ENCODE peak calls at places on chromosomes 7 and 10, in seven cellular contexts. A is coronary artery; X is B cell; F is astrocyte of the spinal cord; P is choroid plexus epithelial cell; C is CD4-positive, alpha-beta T cell; L is MCF 10A. H is an unnamed sample.

GRCh38 chr10:46234026-46234425 is 52.8 kb upstream of the ANTXRL start:
- DNase-seq in A (peak), X (no peak), F (no peak), L (no peak), P (no peak), C (no peak), H (peak)

GRCh38 chr7:45978731-45979211 is 57.7 kb upstream of the IGFBP3 start:
- DNase-seq in L (peak), P (peak), X (no peak), A (peak), F (no peak), C (no peak), H (no peak)

GRCh38 chr10:112585052-112585451 is 138.0 kb downstream of the VTI1A start:
- DNase-seq in L (peak), C (no peak), F (peak), A (no peak), X (no peak), P (peak), H (no peak)

GRCh38 chr7:7553386-7553785 is 13.3 kb upstream of the MIOS start:
- DNase-seq in X (no peak), P (no peak), F (peak), C (no peak), L (peak), A (no peak), H (no peak)

GRCh38 chr10:113524120-113524519 is 28.7 kb upstream of the HABP2 start:
- DNase-seq in X (no peak), P (no peak), F (no peak), L (peak), C (no peak), A (no peak), H (no peak)

GRCh38 chr7:150357277-150357676 is 11.3 kb upstream of the REPIN1 start:
- DNase-seq in L (no peak), P (no peak), C (peak), F (no peak), A (no peak), X (no peak), H (no peak)

GRCh38 chr10:120465138-120465537 is 8.1 kb downstream of the PLPP4 start:
- DNase-seq in A (no peak), X (no peak), C (no peak), F (no peak), L (no peak), P (no peak), H (no peak)

GRCh38 chr10:126500866-126501265 is 112.6 kb upstream of the ADAM12 start:
- DNase-seq in A (no peak), C (no peak), L (no peak), F (peak), X (no peak), P (peak), H (no peak)

GRCh38 chr10:72800000-72800740 is 93.4 kb upstream of the OIT3 start:
- DNase-seq in L (no peak), C (no peak), P (peak), F (no peak), X (no peak), A (no peak), H (no peak)

GRCh38 chr7:143263266-143264195 is at the start of gene GSTK1:
- DNase-seq in C (peak), F (peak), X (peak), L (peak), P (peak), A (peak), H (peak)

GRCh38 chr10:5638494-5638893 is 27.9 kb downstream of the ASB13 start:
- DNase-seq in X (no peak), C (no peak), L (no peak), A (no peak), P (no peak), F (no peak), H (no peak)

GRCh38 chr10:102776779-102777417 is 33.1 kb downstream of the WBP1L start:
- DNase-seq in P (peak), L (peak), X (no peak), F (peak), A (peak), C (peak), H (peak)

GRCh38 chr10:131630772-131631258 is 270.0 kb upstream of the PPP2R2D start:
- DNase-seq in L (no peak), A (no peak), P (no peak), C (no peak), X (no peak), F (no peak), H (no peak)

GRCh38 chr10:35563266-35563891 is 41.8 kb upstream of the GJD4 start:
- DNase-seq in L (peak), C (no peak), F (peak), A (peak), P (peak), X (peak), H (peak)

GRCh38 chr7:5384618-5385017 is 39.0 kb downstream of the TNRC18 start:
- DNase-seq in P (no peak), A (no peak), F (no peak), X (no peak), L (no peak), C (no peak), H (no peak)

GRCh38 chr7:120819861-120820260 is 38.1 kb downstream of the TSPAN12 start:
- DNase-seq in L (no peak), X (no peak), A (no peak), C (no peak), F (no peak), P (no peak), H (no peak)

GRCh38 chr10:96468845-96469244 is 44.9 kb downstream of the TLL2 start:
- DNase-seq in X (no peak), P (no peak), C (no peak), F (no peak), L (no peak), A (no peak), H (no peak)

GRCh38 chr7:37987732-37988131 is 67.3 kb downstream of the EPDR1 start:
- DNase-seq in X (no peak), F (peak), L (peak), C (no peak), A (no peak), P (peak), H (no peak)

GRCh38 chr7:15561840-15562239 is at the start of gene AGMO:
- DNase-seq in F (peak), P (peak), A (peak), C (no peak), X (no peak), L (no peak), H (no peak)

GRCh38 chr10:82969405-82969804 is 1094.4 kb downstream of the NRG3 start:
- DNase-seq in P (peak), F (peak), X (no peak), C (no peak), L (peak), A (no peak), H (no peak)

GRCh38 chr10:89588671-89589070 is 53.3 kb upstream of the SLC16A12 start:
- DNase-seq in F (peak), X (no peak), C (no peak), P (peak), L (peak), A (no peak), H (no peak)

GRCh38 chr7:7432979-7433378 is 102.7 kb downstream of the COL28A1 start:
- DNase-seq in L (no peak), P (no peak), C (no peak), X (no peak), F (no peak), A (no peak), H (no peak)

GRCh38 chr7:7718461-7718860 is at the start of gene RPA3:
- DNase-seq in L (no peak), P (no peak), X (no peak), A (no peak), C (no peak), F (no peak), H (no peak)

GRCh38 chr7:19674266-19674960 is 34.4 kb downstream of the POLR1F start:
- DNase-seq in X (no peak), A (no peak), C (no peak), P (peak), L (no peak), F (peak), H (no peak)

GRCh38 chr7:130894146-130895005 is 160.4 kb upstream of the KLF14 start:
- DNase-seq in C (no peak), A (no peak), F (peak), X (no peak), L (peak), P (peak), H (no peak)

GRCh38 chr10:132696728-132697567 is 89.0 kb downstream of the NKX6-2 start:
- DNase-seq in P (no peak), F (no peak), L (no peak), C (no peak), A (peak), X (no peak), H (no peak)

GRCh38 chr10:118531105-118531851 is 64.2 kb downstream of the PRLHR start:
- DNase-seq in F (no peak), X (no peak), C (no peak), P (no peak), L (no peak), A (no peak), H (no peak)

GRCh38 chr10:24277771-24278518 is 69.0 kb downstream of the KIAA1217 start:
- DNase-seq in X (no peak), L (peak), C (no peak), A (no peak), F (peak), P (peak), H (no peak)

GRCh38 chr7:40329601-40330153 is 194.9 kb downstream of the SUGCT start:
- DNase-seq in C (no peak), A (no peak), F (peak), L (peak), X (peak), P (peak), H (no peak)

GRCh38 chr7:107564553-107565298 is 955 bp downstream of the DUS4L start:
- DNase-seq in F (peak), X (no peak), C (no peak), A (no peak), L (peak), P (peak), H (no peak)

GRCh38 chr7:159065151-159065550 is 79.5 kb downstream of the VIPR2 start:
- DNase-seq in C (no peak), X (no peak), P (no peak), A (no peak), F (no peak), L (no peak), H (no peak)

GRCh38 chr10:102299873-102300272 is 54.5 kb downstream of the GBF1 start:
- DNase-seq in X (no peak), C (no peak), F (peak), A (no peak), P (peak), L (peak), H (no peak)

GRCh38 chr7:20407585-20408466 is 77.1 kb downstream of the ITGB8 start:
- DNase-seq in C (no peak), A (no peak), P (peak), L (peak), X (no peak), F (peak), H (no peak)

GRCh38 chr7:128705891-128706333 is 33.2 kb upstream of the CALU start:
- DNase-seq in A (no peak), X (no peak), P (no peak), L (peak), F (no peak), C (no peak), H (no peak)

GRCh38 chr7:131747625-131748024 is 191.2 kb upstream of the PODXL start:
- DNase-seq in L (no peak), C (no peak), F (no peak), A (no peak), P (no peak), X (no peak), H (no peak)

GRCh38 chr10:49218480-49218879 is 30.3 kb upstream of the TMEM273 start:
- DNase-seq in C (no peak), L (no peak), F (no peak), X (no peak), A (no peak), P (no peak), H (no peak)
- TF ChIP-seq CTCF in C (no peak), L (no peak), F (no peak), X (no peak), A (no peak), P (no peak), H (no peak)

GRCh38 chr10:50624866-50625491 is 1.2 kb upstream of the SGMS1 start:
- DNase-seq in F (peak), X (peak), P (peak), L (peak), A (no peak), C (peak), H (peak)
- TF ChIP-seq CTCF in F (peak), X (peak), P (peak), L (peak), A (peak), C (peak), H (peak)

GRCh38 chr7:78377532-78377931 is 579.0 kb downstream of the PHTF2 start:
- DNase-seq in P (no peak), F (no peak), L (no peak), C (no peak), X (no peak), A (no peak), H (no peak)
- TF ChIP-seq CTCF in P (no peak), F (no peak), L (no peak), C (no peak), X (no peak), A (no peak), H (peak)

GRCh38 chr10:43322769-43323168 is 48.7 kb upstream of the FXYD4 start:
- DNase-seq in X (peak), C (peak), P (peak), A (peak), L (peak), F (peak), H (peak)
- TF ChIP-seq CTCF in X (no peak), C (no peak), P (no peak), A (no peak), L (no peak), F (no peak), H (no peak)

DNA sequence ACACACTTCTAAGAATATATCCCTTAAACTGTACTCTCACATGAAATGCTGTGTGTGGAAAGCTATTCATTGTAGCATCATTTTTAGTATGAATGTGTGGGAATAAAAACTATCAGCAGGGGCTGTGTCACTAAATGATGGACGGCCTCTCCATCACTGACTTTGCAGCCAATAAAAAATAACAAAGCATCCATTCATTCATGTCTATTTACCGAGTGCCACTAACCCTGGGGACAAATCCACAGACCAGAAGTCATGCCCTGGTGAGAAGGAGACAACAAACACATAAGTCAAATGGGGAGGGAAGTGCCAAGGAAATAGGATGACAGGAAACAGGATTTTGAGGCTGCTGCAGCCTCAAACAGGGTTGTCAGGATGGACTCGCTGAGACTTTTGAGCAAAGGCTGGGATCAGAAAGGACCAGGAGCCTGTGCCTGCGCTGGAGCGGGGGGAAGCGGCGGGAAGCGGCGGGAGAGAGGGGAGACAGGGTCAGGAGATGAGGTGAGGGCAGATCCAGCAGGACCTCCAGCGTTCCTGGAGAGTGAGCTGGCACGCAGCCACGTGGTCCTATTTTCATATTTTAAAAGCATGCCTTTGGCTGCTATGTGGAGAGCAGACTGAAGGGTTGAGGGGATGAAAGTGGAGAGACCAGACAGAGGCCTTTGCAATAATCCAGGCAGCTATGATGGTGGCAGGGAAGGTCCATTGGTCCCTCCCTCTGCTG is 2.2 kb upstream of the NOM1 start:
- DNase-seq in F (no peak), P (no peak), X (no peak), L (no peak), C (no peak), A (no peak), H (no peak)
- TF ChIP-seq CTCF in F (no peak), P (no peak), X (no peak), L (no peak), C (no peak), A (no peak), H (no peak)